ENCODE peak calls at places on chromosome 19, in nine cellular contexts. C is sigmoid colon, M is tibial nerve, Z is stomach, F is GM12878, J is transverse colon, R is K562, I is upper lobe of left lung, K is suprapubic skin. Q is an unnamed sample.

GRCh38 chr19:28185646-28186045 is 1027.3 kb downstream of the UQCRFS1 start:
- DNase-seq in J (no peak), I (no peak), F (no peak), R (no peak), Z (no peak), K (no peak), C (no peak), M (no peak), Q (no peak)

GRCh38 chr19:4233282-4233853 is 4.0 kb downstream of the EBI3 start:
- DNase-seq in J (peak; percentile 57), F (no peak), K (no peak), M (peak; percentile 37), I (no peak), C (no peak), Z (peak; percentile 54), R (peak; percentile 77), Q (no peak)

GRCh38 chr19:11375143-11375948 is 880 bp downstream of the SWSAP1 start:
- DNase-seq in R (no peak), F (no peak), I (peak; percentile 85), M (peak; percentile 17), K (no peak), J (peak; percentile 74), C (peak; percentile 84), Z (peak; percentile 59), Q (peak; percentile 74)

GRCh38 chr19:48724796-48725753 is 5.5 kb upstream of the MAMSTR start:
- DNase-seq in M (peak; percentile 82), C (peak; percentile 86), I (peak; percentile 81), R (peak; percentile 72), F (no peak), J (peak; percentile 39), Z (no peak), K (no peak), Q (peak; percentile 71)

GRCh38 chr19:17475541-17476115 is 5.3 kb downstream of the SLC27A1 start:
- DNase-seq in F (no peak), Z (peak; percentile 65), M (peak; percentile 39), R (no peak), K (peak; percentile 74), C (peak; percentile 84), J (peak; percentile 31), I (no peak), Q (no peak)

GRCh38 chr19:47438793-47439220 is 19.5 kb upstream of the MEIS3 start:
- DNase-seq in K (no peak), J (no peak), I (no peak), R (no peak), C (no peak), M (no peak), F (no peak), Z (peak; percentile 36), Q (no peak)

GRCh38 chr19:50320596-50320995 is 8.6 kb downstream of the KCNC3 start:
- DNase-seq in F (no peak), J (no peak), M (no peak), R (no peak), K (no peak), Z (no peak), I (no peak), C (no peak), Q (no peak)

GRCh38 chr19:13164370-13165090 is 14.3 kb downstream of the IER2 start:
- DNase-seq in K (no peak), R (peak; percentile 23), F (no peak), C (peak; percentile 77), J (peak; percentile 75), I (peak; percentile 70), Z (peak; percentile 47), M (no peak), Q (peak; percentile 50)

GRCh38 chr19:10961073-10961762 is 388 bp downstream of the SMARCA4 start:
- DNase-seq in K (no peak), M (peak; percentile 23), Z (peak; percentile 61), R (peak; percentile 87), I (no peak), J (peak; percentile 30), F (no peak), C (peak; percentile 76), Q (peak; percentile 34)

GRCh38 chr19:3852614-3853254 is 16.1 kb downstream of the ZFR2 start:
- DNase-seq in I (no peak), K (no peak), J (peak; percentile 54), C (no peak), R (peak; percentile 39), F (no peak), M (no peak), Z (peak; percentile 28), Q (no peak)

GRCh38 chr19:34837262-34837661 is 64.2 kb upstream of the ZNF599 start:
- DNase-seq in K (no peak), R (no peak), J (peak; percentile 20), C (no peak), Z (peak; percentile 25), I (no peak), F (no peak), M (no peak), Q (peak; percentile 26)
- TF ChIP-seq EP300 in K (no peak), R (no peak), J (no peak), C (no peak), Z (no peak), I (no peak), F (no peak), M (no peak), Q (no peak)

GRCh38 chr19:2542341-2543069 is 66.6 kb downstream of the GADD45B start:
- DNase-seq in F (no peak), I (no peak), M (no peak), J (peak; percentile 34), K (no peak), R (no peak), C (no peak), Z (no peak), Q (no peak)

GRCh38 chr19:2538096-2538757 is 62.3 kb downstream of the GADD45B start:
- DNase-seq in I (no peak), R (no peak), F (no peak), Z (no peak), M (no peak), J (no peak), K (no peak), C (no peak), Q (no peak)

GRCh38 chr19:2543463-2544442 is 67.8 kb downstream of the GADD45B start:
- DNase-seq in F (no peak), R (peak; percentile 65), Z (peak; percentile 91), J (peak; percentile 90), K (peak; percentile 96), I (peak; percentile 94), M (peak; percentile 88), C (peak; percentile 99), Q (peak; percentile 94)

GRCh38 chr19:2540251-2540645 is 64.3 kb downstream of the GADD45B start:
- DNase-seq in M (no peak), J (no peak), K (no peak), I (no peak), C (no peak), Z (no peak), F (no peak), R (no peak), Q (no peak)

DNA sequence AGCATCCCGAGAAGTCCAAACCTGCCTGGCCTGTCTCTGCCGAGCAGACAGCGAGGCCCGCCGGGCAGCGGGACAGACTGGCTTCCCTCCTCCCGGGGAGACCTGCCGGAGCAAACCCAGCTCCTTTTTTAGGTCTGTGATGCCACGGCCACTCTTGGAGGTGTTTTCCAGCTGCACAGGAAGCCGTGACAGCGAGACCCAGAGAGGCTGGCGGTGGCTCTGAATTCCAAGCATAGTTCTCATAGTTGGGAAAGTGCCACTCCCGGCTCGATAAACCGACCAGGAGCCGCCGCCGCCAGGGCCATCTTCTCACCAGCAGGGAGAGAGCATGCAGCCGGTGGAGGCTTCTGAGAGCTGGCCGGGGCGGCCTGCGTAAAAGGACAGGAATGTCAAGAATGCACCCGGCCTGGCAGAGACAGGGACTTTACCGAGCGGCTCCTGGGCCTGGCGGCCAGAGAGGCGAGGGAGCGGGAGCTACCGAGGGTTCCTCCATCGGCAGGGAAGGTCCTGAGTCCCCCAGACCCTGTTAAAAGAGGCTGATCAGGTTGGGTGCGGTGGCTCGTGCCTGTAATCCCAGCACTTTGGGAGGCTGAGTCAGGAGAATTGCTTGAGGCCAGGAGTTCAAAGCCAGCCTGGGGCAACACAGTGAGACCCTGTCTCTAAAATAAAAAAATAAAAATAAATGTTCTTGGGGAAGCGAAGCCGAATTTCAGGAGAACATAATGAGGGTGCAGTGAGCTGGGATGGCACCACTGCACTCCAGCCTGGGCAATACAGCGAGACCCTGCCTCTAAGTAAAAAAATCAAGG is 64.9 kb downstream of the GADD45B start:
- DNase-seq in C (peak; percentile 98), F (no peak), R (no peak), I (peak; percentile 92), Z (peak; percentile 89), K (peak; percentile 93), M (peak; percentile 78), J (peak; percentile 82), Q (peak; percentile 77)
- TF ChIP-seq POLR2A in C (no peak), F (no peak), R (no peak), I (peak; percentile 31), Z (no peak), K (no peak), M (no peak), J (no peak), Q (no peak)

GRCh38 chr19:29299416-29300380 is 86.7 kb upstream of the UQCRFS1 start:
- DNase-seq in C (peak; percentile 40), J (no peak), R (no peak), M (no peak), F (no peak), Z (no peak), K (no peak), I (no peak), Q (no peak)
- H3K27me3 ChIP-seq in C (peaks cover 6% of the 10 kb centered on the region), J (no peaks in the 10 kb centered on the region), R (peaks cover 5% of the 10 kb centered on the region), M (no peaks in the 10 kb centered on the region), F (no peaks in the 10 kb centered on the region), Z (no peaks in the 10 kb centered on the region), K (peaks cover 6% of the 10 kb centered on the region), I (no peaks in the 10 kb centered on the region), Q (no peaks in the 10 kb centered on the region)

GRCh38 chr19:30120860-30121484 is 178.9 kb downstream of the URI1 start:
- DNase-seq in J (no peak), M (no peak), C (no peak), F (no peak), R (no peak), Z (no peak), I (no peak), K (no peak), Q (no peak)
- TF ChIP-seq EP300 in J (no peak), M (no peak), C (no peak), F (no peak), R (no peak), Z (no peak), I (no peak), K (no peak), Q (no peak)

DNA sequence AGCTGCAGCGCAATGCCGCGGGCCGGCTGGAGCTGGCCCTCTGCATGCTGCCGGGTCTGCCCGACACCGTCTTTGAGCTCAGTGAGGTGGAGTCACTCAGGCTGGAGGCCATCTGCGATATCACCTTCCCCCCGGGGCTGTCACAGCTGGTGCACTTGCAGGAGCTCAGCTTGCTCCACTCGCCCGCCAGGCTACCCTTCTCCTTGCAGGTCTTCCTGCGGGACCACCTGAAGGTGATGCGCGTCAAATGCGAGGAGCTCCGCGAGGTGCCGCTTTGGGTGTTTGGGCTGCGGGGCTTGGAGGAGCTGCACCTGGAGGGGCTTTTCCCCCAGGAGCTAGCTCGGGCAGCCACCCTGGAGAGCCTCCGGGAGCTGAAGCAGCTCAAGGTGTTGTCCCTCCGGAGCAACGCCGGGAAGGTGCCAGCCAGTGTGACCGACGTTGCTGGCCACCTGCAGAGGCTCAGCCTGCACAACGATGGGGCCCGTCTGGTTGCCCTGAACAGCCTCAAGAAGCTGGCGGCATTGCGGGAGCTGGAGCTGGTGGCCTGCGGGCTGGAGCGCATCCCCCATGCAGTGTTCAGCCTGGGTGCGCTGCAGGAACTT is 3.8 kb upstream of the MAP2K7 start:
- DNase-seq in C (no peak), Z (no peak), K (peak; percentile 69), M (no peak), R (no peak), J (peak; percentile 6), F (no peak), I (peak; percentile 67), Q (no peak)
- TF ChIP-seq POLR2A in C (no peak), Z (no peak), K (no peak), M (no peak), R (no peak), J (no peak), F (no peak), I (no peak), Q (no peak)